ENCODE peak calls at places on chromosome X, in four cellular contexts. A, G, R and L are unnamed samples.

GRCh38 chrX:13279279-13280009 is 40.4 kb downstream of the ATXN3L start:
- DNase-seq in A (no peak), G (no peak), R (no peak), L (no peak)

GRCh38 chrX:132622130-132622529 is 133.3 kb upstream of the MBNL3 start:
- DNase-seq in A (no peak), G (no peak), R (peak), L (no peak)

GRCh38 chrX:56785442-56785841 is 56.4 kb downstream of the NBDY start:
- DNase-seq in A (no peak), G (no peak), R (no peak), L (no peak)

GRCh38 chrX:7159132-7159861 is 11.3 kb upstream of the PUDP start:
- DNase-seq in A (no peak), G (no peak), R (no peak), L (no peak)

GRCh38 chrX:149512225-149512885 is 7.2 kb upstream of the IDS start:
- DNase-seq in A (peak), G (peak), R (peak), L (peak)

GRCh38 chrX:155086202-155086840 is 15.0 kb downstream of the BRCC3 start:
- DNase-seq in A (peak), G (peak), R (peak), L (peak)

GRCh38 chrX:139720136-139720535 is 12.2 kb upstream of the MCF2 start:
- DNase-seq in A (peak), G (no peak), R (no peak), L (peak)

GRCh38 chrX:13064599-13065143 is 20.3 kb upstream of the FAM9C start:
- DNase-seq in A (no peak), G (no peak), R (no peak), L (no peak)

GRCh38 chrX:21798677-21799219 is 40.7 kb upstream of the MBTPS2 start:
- DNase-seq in A (peak), G (no peak), R (no peak), L (no peak)

GRCh38 chrX:13762015-13762414 is 27.5 kb downstream of the OFD1 start:
- DNase-seq in A (no peak), G (no peak), R (no peak), L (no peak)

GRCh38 chrX:2461711-2462016 is 39.1 kb downstream of the DHRSX start:
- DNase-seq in A (no peak), G (no peak), R (no peak), L (no peak)

GRCh38 chrX:31845003-31845402 is 773.2 kb upstream of the FTHL17 start:
- DNase-seq in A (no peak), G (no peak), R (no peak), L (no peak)

GRCh38 chrX:8907678-8908077 is 106.5 kb upstream of the FAM9A start:
- DNase-seq in A (no peak), G (no peak), R (no peak), L (no peak)

GRCh38 chrX:39063037-39063436 is 261.8 kb downstream of the MID1IP1 start:
- DNase-seq in A (no peak), G (no peak), R (no peak), L (no peak)

GRCh38 chrX:12979011-12979629 is 4.2 kb downstream of the TMSB4X start:
- DNase-seq in A (no peak), G (no peak), R (no peak), L (no peak)

GRCh38 chrX:38249965-38250364 is 29.3 kb upstream of the SRPX start:
- DNase-seq in A (no peak), G (no peak), R (no peak), L (no peak)

GRCh38 chrX:28794751-28795150 is 207.5 kb downstream of the IL1RAPL1 start:
- DNase-seq in A (no peak), G (no peak), R (no peak), L (no peak)

GRCh38 chrX:110317079-110317819 is 636 bp downstream of the AMMECR1 start:
- DNase-seq in A (no peak), G (peak), R (peak), L (peak)

GRCh38 chrX:63330681-63331080 is 20.5 kb downstream of the SPIN4 start:
- DNase-seq in A (no peak), G (no peak), R (no peak), L (no peak)

GRCh38 chrX:45300638-45301037 is 100.0 kb upstream of the DIPK2B start:
- DNase-seq in A (no peak), G (no peak), R (no peak), L (no peak)

GRCh38 chrX:15606064-15606590 is 5.4 kb upstream of the ACE2 start:
- DNase-seq in A (no peak), G (peak), R (no peak), L (no peak)

GRCh38 chrX:147838465-147839131 is 73.1 kb upstream of the FMR1 start:
- DNase-seq in A (peak), G (no peak), R (no peak), L (no peak)

GRCh38 chrX:94058728-94059382 is 384.8 kb downstream of the FAM133A start:
- DNase-seq in A (peak), G (peak), R (peak), L (peak)

GRCh38 chrX:78329486-78329885 is 2.1 kb upstream of the CYSLTR1 start:
- DNase-seq in A (no peak), G (no peak), R (no peak), L (no peak)

GRCh38 chrX:134184936-134185335 is 52.0 kb upstream of the CCDC160 start:
- DNase-seq in A (no peak), G (no peak), R (no peak), L (no peak)

GRCh38 chrX:134181261-134181660 is 55.7 kb upstream of the CCDC160 start:
- DNase-seq in A (no peak), G (no peak), R (no peak), L (no peak)

GRCh38 chrX:134186362-134187121 is 50.4 kb upstream of the CCDC160 start:
- DNase-seq in A (no peak), G (peak), R (no peak), L (no peak)

GRCh38 chrX:134180566-134180965 is 56.4 kb upstream of the CCDC160 start:
- DNase-seq in A (no peak), G (no peak), R (no peak), L (no peak)

GRCh38 chrX:134183665-134184064 is 53.3 kb upstream of the CCDC160 start:
- DNase-seq in A (no peak), G (no peak), R (no peak), L (no peak)
- TF ChIP-seq ELF4 in A (no peak), G (no peak), R (no peak), L (no peak)

GRCh38 chrX:53738370-53738909 is 51.9 kb upstream of the HUWE1 start:
- DNase-seq in A (no peak), G (no peak), R (no peak), L (no peak)

GRCh38 chrX:53728506-53728905 is 42.0 kb upstream of the HUWE1 start:
- DNase-seq in A (no peak), G (no peak), R (no peak), L (no peak)

GRCh38 chrX:53729756-53730155 is 43.2 kb upstream of the HUWE1 start:
- DNase-seq in A (no peak), G (no peak), R (no peak), L (no peak)

DNA sequence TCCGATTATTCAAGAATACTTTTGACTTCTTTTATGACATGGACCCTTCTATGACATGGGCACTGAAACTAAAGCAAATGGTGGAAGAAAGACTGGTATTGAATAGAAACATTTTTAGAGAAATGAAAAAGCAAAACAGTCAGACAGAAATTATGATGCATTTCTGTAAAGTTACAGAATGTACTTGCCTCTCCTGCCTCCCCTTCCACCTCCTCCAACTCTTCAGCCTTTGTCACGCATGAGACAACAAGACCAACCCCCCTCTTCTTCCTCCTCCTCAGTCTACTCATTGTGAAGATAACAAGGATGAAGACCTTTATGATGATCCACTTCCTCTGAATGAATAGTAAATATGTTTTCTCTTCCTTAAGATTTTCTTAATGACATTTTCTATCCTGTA is 46.3 kb upstream of the HUWE1 start:
- DNase-seq in A (no peak), G (no peak), R (no peak), L (no peak)
- TF ChIP-seq ELF4 in A (no peak), G (no peak), R (no peak), L (no peak)

GRCh38 chrX:22800806-22801205 is 199.0 kb upstream of the DDX53 start:
- DNase-seq in A (no peak), G (no peak), R (no peak), L (no peak)

GRCh38 chrX:22795680-22796079 is 204.1 kb upstream of the DDX53 start:
- DNase-seq in A (no peak), G (no peak), R (no peak), L (no peak)

GRCh38 chrX:22803353-22803752 is 196.4 kb upstream of the DDX53 start:
- DNase-seq in A (no peak), G (no peak), R (no peak), L (no peak)

GRCh38 chrX:22800360-22800759 is 199.4 kb upstream of the DDX53 start:
- DNase-seq in A (no peak), G (no peak), R (no peak), L (no peak)
- TF ChIP-seq ELF4 in A (no peak), G (no peak), R (no peak), L (no peak)

GRCh38 chrX:51571821-51572220 is 46.9 kb downstream of the CENPVL3 start:
- DNase-seq in A (no peak), G (no peak), R (no peak), L (no peak)

GRCh38 chrX:51569561-51569960 is 49.2 kb downstream of the CENPVL3 start:
- DNase-seq in A (no peak), G (no peak), R (no peak), L (no peak)

GRCh38 chrX:51568586-51568985 is 50.1 kb downstream of the CENPVL3 start:
- DNase-seq in A (no peak), G (no peak), R (no peak), L (no peak)
- TF ChIP-seq ELF4 in A (no peak), G (no peak), R (no peak), L (no peak)